ENCODE peak calls at places on chromosomes 11 and 22, in six cellular contexts. N, X, B, V, U and Q are unnamed samples.

GRCh38 chr22:49998718-49999062 is 13.9 kb downstream of the IL17REL start:
- DNase-seq in U (no peak), N (no peak), B (no peak), V (no peak), X (no peak), Q (no peak)

GRCh38 chr11:118663929-118664328 is 15.5 kb downstream of the TREH start:
- DNase-seq in B (no peak), N (no peak), V (no peak), X (no peak), U (no peak), Q (no peak)

GRCh38 chr11:130315354-130315970 is 745 bp upstream of the ZBTB44 start:
- DNase-seq in N (no peak), X (peak; percentile 50), U (peak; percentile 57), B (peak; percentile 4), V (no peak), Q (no peak)

GRCh38 chr11:59207988-59208432 is 4.7 kb downstream of the MPEG1 start:
- DNase-seq in N (peak; percentile 91), B (peak; percentile 55), U (no peak), V (peak; percentile 65), X (no peak), Q (no peak)

GRCh38 chr22:41908409-41909289 is 6.2 kb downstream of the SHISA8 start:
- DNase-seq in B (no peak), U (no peak), N (no peak), V (no peak), X (no peak), Q (no peak)

GRCh38 chr22:32020117-32020516 is 22.9 kb upstream of the SLC5A1 start:
- DNase-seq in X (no peak), V (peak; percentile 22), U (no peak), N (peak; percentile 81), B (no peak), Q (no peak)

GRCh38 chr11:133285359-133285758 is 246.9 kb downstream of the OPCML start:
- DNase-seq in B (no peak), V (no peak), X (no peak), N (no peak), U (no peak), Q (no peak)

GRCh38 chr11:61814958-61815789 is 1.6 kb downstream of the FADS1 start:
- DNase-seq in X (peak; percentile 89), B (peak; percentile 88), U (peak; percentile 88), V (peak; percentile 99), N (peak; percentile 95), Q (peak; percentile 97)

GRCh38 chr11:47289856-47290255 is 19.9 kb downstream of the MADD start:
- DNase-seq in X (no peak), U (no peak), N (no peak), V (no peak), B (no peak), Q (no peak)

GRCh38 chr11:71999813-72000590 is 1.3 kb downstream of the IL18BP start:
- DNase-seq in X (no peak), B (no peak), V (no peak), U (peak; percentile 49), N (no peak), Q (no peak)
- TF ChIP-seq POLR2A in X (no peak), B (no peak), V (no peak), U (no peak), N (no peak), Q (no peak)

DNA sequence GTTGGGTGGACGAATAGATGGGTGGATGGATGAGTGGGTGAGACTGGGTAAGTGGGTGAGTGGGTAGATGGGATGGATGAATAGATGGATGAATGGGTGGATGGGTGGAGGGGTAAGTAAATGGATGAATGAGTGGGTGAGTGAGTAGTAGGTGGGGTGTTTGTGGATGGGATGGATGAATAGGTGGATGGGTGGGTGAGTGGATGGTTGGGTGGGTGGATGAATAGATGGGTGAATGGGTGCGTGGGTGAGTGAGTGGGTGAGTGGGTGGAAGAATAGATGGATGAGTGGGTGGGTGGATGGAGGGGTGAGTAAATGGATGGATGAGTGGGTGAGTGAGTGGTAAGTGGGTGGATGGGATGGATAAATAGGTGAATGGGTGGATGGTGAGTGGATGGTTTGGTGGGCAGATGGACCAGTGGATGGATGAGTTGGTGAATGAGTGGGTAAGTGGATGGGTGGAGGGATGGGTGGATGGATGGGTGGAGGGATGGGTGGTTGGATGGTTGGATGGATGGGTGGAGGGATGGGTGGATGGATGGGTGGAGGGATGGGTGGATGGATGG is 12.6 kb downstream of the IGF2 start:
- DNase-seq in X (no peak), N (no peak), B (no peak), U (no peak), V (no peak), Q (no peak)
- H3K4me1 ChIP-seq in X (no peaks in the 10 kb centered on the region), N (peaks cover 8% of the 10 kb centered on the region), B (no peaks in the 10 kb centered on the region), U (no peaks in the 10 kb centered on the region), V (no peaks in the 10 kb centered on the region), Q (no peaks in the 10 kb centered on the region)

GRCh38 chr22:38735126-38735464 is 20.7 kb downstream of the SUN2 start:
- DNase-seq in U (no peak), B (no peak), X (no peak), V (no peak), N (no peak), Q (no peak)
- TF ChIP-seq POLR2A in U (no peak), B (no peak), X (no peak), V (no peak), N (no peak), Q (no peak)

DNA sequence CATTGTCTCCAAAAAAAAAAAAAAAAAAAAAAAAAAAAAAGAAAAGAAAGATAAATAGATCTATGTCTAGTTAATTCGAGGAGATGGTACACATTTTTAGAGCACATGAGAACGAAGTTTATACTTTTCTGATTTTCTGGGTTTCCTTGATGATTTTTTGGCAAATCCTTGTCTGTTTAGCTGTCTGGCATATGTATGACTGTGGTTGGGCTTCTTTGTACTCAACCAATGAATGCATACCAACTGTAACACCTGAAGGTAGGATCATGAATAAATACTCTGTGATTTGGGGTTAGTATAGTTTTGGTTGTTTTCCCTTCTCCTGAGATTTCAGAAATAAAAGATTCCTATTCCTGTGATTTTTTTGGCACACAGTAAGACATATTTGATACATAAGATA is 63.1 kb downstream of the ARHGEF12 start:
- DNase-seq in B (no peak), X (no peak), V (no peak), U (no peak), N (no peak), Q (no peak)
- H3K4me1 ChIP-seq in B (peaks cover 36% of the 10 kb centered on the region), X (peaks cover 12% of the 10 kb centered on the region), V (peaks cover 54% of the 10 kb centered on the region), U (no peaks in the 10 kb centered on the region), N (peaks cover 3% of the 10 kb centered on the region), Q (peaks cover 26% of the 10 kb centered on the region)

DNA sequence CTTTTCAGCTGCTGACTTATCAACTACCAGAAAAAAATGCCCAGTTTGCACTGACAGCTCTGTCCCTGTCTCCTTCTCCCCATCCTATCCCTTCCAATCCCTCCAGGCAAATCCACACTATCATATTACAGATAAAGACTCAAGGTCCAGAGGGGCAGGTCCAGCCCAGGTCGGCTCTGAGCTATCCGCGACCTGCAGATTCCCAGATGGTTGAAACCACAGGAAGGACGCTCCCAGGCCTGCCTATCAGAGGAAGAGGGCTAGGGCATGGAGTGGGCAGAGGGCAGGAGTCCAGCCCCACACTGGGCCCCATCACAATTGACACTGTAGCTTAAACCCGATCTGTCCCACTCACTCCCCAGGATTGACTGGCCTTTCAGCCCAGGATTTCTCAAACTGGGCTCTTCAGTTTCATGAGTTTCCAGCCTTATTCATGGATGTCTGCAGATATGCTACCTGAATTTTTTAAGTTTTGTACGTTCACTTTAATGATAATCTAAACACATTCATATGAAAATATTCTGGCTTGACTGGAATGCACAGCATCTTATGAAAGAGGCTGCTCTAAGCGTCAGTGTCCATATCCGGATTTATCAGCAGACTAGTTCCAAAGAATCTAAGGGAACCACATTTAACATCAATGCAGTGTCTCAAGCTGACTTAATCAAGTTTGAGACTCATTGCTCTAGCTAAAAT is 16.4 kb upstream of the FCHSD2 start:
- DNase-seq in U (no peak), V (no peak), B (no peak), X (no peak), N (peak; percentile 90), Q (no peak)
- TF ChIP-seq POLR2A in U (no peak), V (no peak), B (no peak), X (no peak), N (no peak), Q (no peak)